ENCODE peak calls at places on chromosomes 4 and X, in six cellular contexts. H is Karpas-422, B is heart left ventricle, A is aorta, E is fibroblast of mammary gland, L is GM23248. X is an unnamed sample.

GRCh38 chrX:100659431-100660137 is 15.6 kb downstream of the SRPX2 start:
- DNase-seq in H (no peak), B (no peak), A (no peak), E (no peak), L (no peak), X (no peak)

GRCh38 chr4:163344147-163345050 is 707 bp downstream of the NPY5R start:
- DNase-seq in H (no peak), B (no peak), A (peak), E (no peak), L (no peak), X (peak)

GRCh38 chr4:61555789-61556188 is 355.7 kb downstream of the ADGRL3 start:
- DNase-seq in H (no peak), B (no peak), A (no peak), E (no peak), L (no peak), X (peak)

GRCh38 chr4:138305055-138305454 is 62.9 kb upstream of the SLC7A11 start:
- DNase-seq in H (no peak), B (no peak), A (no peak), E (no peak), L (no peak), X (no peak)

GRCh38 chr4:160316036-160316435 is 1213.2 kb downstream of the RAPGEF2 start:
- DNase-seq in H (no peak), B (no peak), A (no peak), E (no peak), L (no peak), X (no peak)

GRCh38 chrX:108439961-108440696 is 491 bp downstream of the COL4A5 start:
- DNase-seq in H (no peak), B (peak), A (peak), E (peak), L (peak), X (peak)

GRCh38 chr4:6357476-6357875 is 87.8 kb downstream of the WFS1 start:
- DNase-seq in H (no peak), B (no peak), A (no peak), E (no peak), L (no peak), X (no peak)

GRCh38 chrX:120274958-120275357 is 24.3 kb downstream of the ZBTB33 start:
- DNase-seq in H (no peak), B (no peak), A (no peak), E (no peak), L (no peak), X (no peak)

GRCh38 chr4:39032218-39033085 is at the start of gene TMEM156:
- DNase-seq in H (peak), B (no peak), A (no peak), E (peak), L (peak), X (no peak)

GRCh38 chrX:135302269-135302873 is 6.9 kb upstream of the ETDC start:
- DNase-seq in H (no peak), B (no peak), A (no peak), E (no peak), L (no peak), X (peak)

GRCh38 chr4:41160856-41161255 is 53.5 kb downstream of the APBB2 start:
- DNase-seq in H (no peak), B (no peak), A (no peak), E (peak), L (peak), X (no peak)
- H3K4me3 ChIP-seq in H (no peak), B (no peak), A (no peak), E (no peak), L (peak), X (no peak)

GRCh38 chrX:19344661-19345060 is 934 bp downstream of the PDHA1 start:
- DNase-seq in H (peak), B (no peak), A (no peak), E (no peak), L (no peak), X (no peak)
- H3K4me3 ChIP-seq in H (peak), B (peak), A (peak), E (peak), L (peak), X (peak)

DNA sequence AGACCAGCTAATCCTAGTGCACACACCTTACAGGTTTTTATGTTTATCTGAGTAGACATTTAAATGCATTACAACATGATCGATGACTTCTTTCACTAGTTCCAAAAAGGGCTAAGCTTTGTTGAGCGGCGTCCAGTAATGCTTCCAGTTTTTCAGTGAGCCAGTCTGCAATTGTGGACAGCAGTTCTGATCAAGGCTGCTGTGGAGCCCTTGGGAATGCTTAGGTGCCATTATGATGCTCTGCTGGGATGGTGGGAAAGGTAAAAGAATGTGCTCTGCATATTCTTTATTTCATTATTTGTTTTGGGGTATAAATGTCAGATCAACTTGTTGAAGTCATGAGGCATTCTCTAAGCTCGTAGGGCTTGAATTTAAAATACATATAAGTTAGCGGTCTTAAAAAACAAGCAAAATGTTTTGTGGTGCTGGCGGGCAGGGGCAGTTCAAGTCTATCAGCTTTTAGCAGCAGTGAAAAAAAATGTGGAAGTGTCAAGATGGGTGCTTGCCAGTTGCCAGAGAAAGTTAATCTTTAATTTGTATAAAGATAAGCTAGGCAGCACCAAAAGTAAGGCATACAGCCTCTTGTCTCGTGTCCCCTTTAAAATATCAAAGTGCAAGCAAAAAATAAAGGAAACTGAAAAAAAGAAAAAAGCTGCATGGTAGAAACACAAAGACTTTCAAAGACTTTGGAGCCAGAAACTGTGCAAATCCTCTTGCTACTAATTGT is 5.8 kb downstream of the MID1IP1 start:
- DNase-seq in H (no peak), B (no peak), A (no peak), E (no peak), L (peak), X (peak)
- H3K4me3 ChIP-seq in H (no peak), B (peak), A (no peak), E (peak), L (peak), X (peak)

GRCh38 chr4:2793578-2793919 is 664 bp downstream of the SH3BP2 start:
- DNase-seq in H (no peak), B (peak), A (peak), E (peak), L (peak), X (no peak)
- H3K4me3 ChIP-seq in H (peak), B (peak), A (peak), E (peak), L (peak), X (peak)

DNA sequence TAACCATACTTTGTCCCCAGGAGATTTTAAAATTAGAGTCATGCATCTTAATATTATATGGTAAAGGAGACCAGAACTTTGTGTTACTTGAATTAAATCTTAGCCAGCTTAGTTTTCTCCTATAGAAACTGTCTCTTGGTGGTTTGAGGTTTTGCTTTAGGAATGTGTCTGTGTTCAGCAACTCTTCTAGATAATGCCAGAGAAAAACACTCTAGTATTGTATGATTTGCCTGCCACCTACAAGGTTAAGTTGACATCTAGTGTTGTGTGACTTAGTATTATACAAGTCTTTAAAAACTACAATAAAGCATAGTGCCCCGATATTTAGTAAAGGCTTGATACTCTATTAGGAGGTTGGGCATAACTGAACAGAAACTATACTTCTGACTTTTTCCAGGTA is 2.1 kb downstream of the UGT8 start:
- DNase-seq in H (no peak), B (no peak), A (no peak), E (no peak), L (no peak), X (no peak)
- H3K4me3 ChIP-seq in H (no peak), B (no peak), A (no peak), E (no peak), L (no peak), X (no peak)

DNA sequence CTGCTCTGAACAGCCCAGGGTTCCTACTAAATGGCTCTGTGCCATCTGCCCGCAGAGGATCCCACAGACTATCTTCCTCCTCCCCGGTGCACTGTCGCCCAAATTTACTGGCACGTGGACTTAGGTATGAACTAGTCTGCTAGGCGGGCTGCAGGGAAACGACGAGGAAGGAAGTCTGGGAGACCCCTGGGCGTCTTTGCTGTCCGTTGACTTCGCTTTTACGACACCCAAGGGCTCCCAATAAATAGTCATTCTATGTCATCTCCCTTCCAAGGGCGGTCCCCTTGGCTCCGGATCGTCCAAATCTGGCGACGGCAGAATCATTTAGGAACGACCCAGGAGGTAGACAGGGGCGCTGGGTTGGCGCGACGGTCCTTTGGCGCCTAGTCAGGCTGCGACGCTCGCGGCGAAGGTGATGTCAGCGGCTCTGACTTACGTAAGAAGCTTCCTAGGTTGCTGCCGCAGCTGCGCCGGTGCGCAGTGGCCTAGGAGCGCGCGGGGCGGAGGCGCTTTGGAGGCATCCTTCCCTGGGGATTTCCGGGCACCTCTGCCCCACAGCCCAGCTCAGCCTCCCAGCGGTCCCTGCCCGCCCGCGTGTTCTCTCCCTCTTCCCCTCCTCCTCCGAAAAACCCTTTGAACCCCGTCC is 2.2 kb downstream of the NHS start:
- DNase-seq in H (no peak), B (peak), A (peak), E (peak), L (peak), X (no peak)
- H3K4me3 ChIP-seq in H (no peak), B (peak), A (peak), E (peak), L (peak), X (no peak)

DNA sequence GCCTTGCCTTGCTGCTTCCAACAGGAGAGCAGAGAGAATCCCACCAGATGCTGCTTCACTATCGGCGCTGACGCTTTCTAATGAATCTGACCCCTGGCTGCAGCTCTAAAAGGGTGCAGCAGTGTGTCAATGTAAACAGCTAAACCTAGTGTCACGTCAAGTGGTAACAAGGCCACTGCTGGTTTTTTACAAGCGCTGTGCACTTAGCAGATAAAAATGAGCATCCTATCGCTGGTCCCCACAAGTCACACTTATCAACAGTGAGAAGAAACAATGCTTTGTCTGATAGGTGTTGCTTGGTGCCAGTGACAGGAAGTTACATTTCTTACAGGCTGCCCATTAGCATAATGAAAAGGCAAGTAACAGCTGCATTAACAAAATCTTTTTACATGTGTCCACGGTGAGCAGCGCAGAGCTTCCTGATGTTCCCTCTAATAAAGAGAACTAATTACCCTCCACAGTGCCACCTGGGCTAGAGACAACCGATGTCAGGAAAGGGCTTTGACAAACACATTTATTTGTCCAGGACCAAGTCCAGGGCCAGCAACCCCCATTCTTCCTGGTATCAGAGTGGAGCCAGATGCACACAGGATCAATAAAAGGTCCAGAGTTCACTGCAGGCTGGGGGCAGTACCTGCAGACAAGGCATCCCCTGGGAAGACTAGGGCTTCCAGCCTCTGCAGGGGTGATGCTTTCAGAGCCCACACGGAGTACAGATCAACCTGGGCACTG is 176.0 kb downstream of the MGST2 start:
- DNase-seq in H (no peak), B (no peak), A (no peak), E (no peak), L (no peak), X (no peak)
- H3K4me3 ChIP-seq in H (no peak), B (no peak), A (no peak), E (no peak), L (no peak), X (no peak)

GRCh38 chr4:180669637-180670036 is 1573.6 kb upstream of the TENM3 start:
- DNase-seq in H (no peak), B (no peak), A (no peak), E (no peak), L (no peak), X (no peak)

GRCh38 chr4:180674629-180675367 is 1568.4 kb upstream of the TENM3 start:
- DNase-seq in H (no peak), B (no peak), A (no peak), E (no peak), L (no peak), X (no peak)

GRCh38 chr4:180675368-180675675 is 1567.9 kb upstream of the TENM3 start:
- DNase-seq in H (no peak), B (no peak), A (no peak), E (no peak), L (no peak), X (no peak)
- H3K4me3 ChIP-seq in H (no peak), B (no peak), A (no peak), E (no peak), L (no peak), X (no peak)

GRCh38 chrX:69616520-69617203 is 749 bp downstream of the EDA start:
- DNase-seq in H (no peak), B (peak), A (peak), E (no peak), L (peak), X (peak)

GRCh38 chrX:69615779-69616519 is at the start of gene EDA:
- DNase-seq in H (peak), B (peak), A (peak), E (peak), L (peak), X (peak)

GRCh38 chrX:69613946-69614345 is 2.0 kb upstream of the EDA start:
- DNase-seq in H (no peak), B (no peak), A (no peak), E (no peak), L (no peak), X (no peak)

GRCh38 chrX:69615323-69615722 is 590 bp upstream of the EDA start:
- DNase-seq in H (no peak), B (peak), A (no peak), E (no peak), L (no peak), X (peak)

DNA sequence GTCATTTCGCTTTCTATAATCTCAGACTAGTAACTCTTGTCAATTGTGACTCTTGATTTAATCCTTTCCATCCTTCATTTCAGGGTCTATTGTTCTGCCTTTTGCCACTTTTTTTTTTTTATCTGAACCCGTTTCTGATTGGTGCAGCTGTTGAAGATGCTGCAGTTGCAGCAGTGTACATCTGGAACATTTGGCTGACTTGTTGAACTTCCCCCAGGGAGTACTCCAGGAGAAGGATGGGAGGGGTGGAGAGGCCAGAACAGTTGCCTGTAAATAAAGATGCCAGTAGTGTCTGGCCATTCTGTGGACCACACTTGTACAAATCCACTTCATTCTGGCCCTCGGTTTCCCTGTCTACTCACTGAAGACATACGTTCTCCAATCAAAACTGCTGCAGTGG is 1.0 kb upstream of the EDA start:
- DNase-seq in H (no peak), B (peak), A (no peak), E (peak), L (no peak), X (no peak)
- H3K4me3 ChIP-seq in H (no peak), B (peak), A (no peak), E (no peak), L (no peak), X (no peak)